ENCODE peak calls at places on chromosomes 4 and X, in seven cellular contexts. One of them, this sample, is unnamed.

GRCh38 chr4:140839396-140839795 is 83.2 kb upstream of the TBC1D9 start:
- DNase-seq in activated CD8-positive, alpha-beta memory T cell treated with anti-CD3 and anti-CD28 coated beads for 24 hours: no peak
- DNase-seq in NCI-H187 treated with DMSO at 0.1 percent for 48 hours: no peak
- DNase-seq in amniotic stem cell: no peak
- DNase-seq in Caki2: no peak
- DNase-seq in left cardiac atrium: no peak
- DNase-seq in HT1080: no peak
- DNase-seq in this sample: no peak

GRCh38 chrX:139213241-139213709 is 317.3 kb upstream of the F9 start:
- DNase-seq in Caki2: no peak
- DNase-seq in left cardiac atrium: no peak
- DNase-seq in amniotic stem cell: no peak
- DNase-seq in NCI-H187 treated with DMSO at 0.1 percent for 48 hours: no peak
- DNase-seq in HT1080: peak
- DNase-seq in activated CD8-positive, alpha-beta memory T cell treated with anti-CD3 and anti-CD28 coated beads for 24 hours: no peak
- DNase-seq in this sample: no peak

GRCh38 chr4:177008071-177008835 is 215.5 kb upstream of the VEGFC start:
- DNase-seq in Caki2: no peak
- DNase-seq in amniotic stem cell: peak
- DNase-seq in HT1080: peak
- DNase-seq in activated CD8-positive, alpha-beta memory T cell treated with anti-CD3 and anti-CD28 coated beads for 24 hours: no peak
- DNase-seq in left cardiac atrium: no peak
- DNase-seq in NCI-H187 treated with DMSO at 0.1 percent for 48 hours: no peak
- DNase-seq in this sample: no peak

GRCh38 chr4:26235500-26235899 is 85.3 kb upstream of the RBPJ start:
- DNase-seq in activated CD8-positive, alpha-beta memory T cell treated with anti-CD3 and anti-CD28 coated beads for 24 hours: no peak
- DNase-seq in Caki2: no peak
- DNase-seq in HT1080: peak
- DNase-seq in left cardiac atrium: peak
- DNase-seq in NCI-H187 treated with DMSO at 0.1 percent for 48 hours: no peak
- DNase-seq in amniotic stem cell: peak
- DNase-seq in this sample: no peak

GRCh38 chrX:115622534-115622933 is 61.6 kb downstream of the PLS3 start:
- DNase-seq in HT1080: no peak
- DNase-seq in amniotic stem cell: no peak
- DNase-seq in NCI-H187 treated with DMSO at 0.1 percent for 48 hours: no peak
- DNase-seq in Caki2: no peak
- DNase-seq in activated CD8-positive, alpha-beta memory T cell treated with anti-CD3 and anti-CD28 coated beads for 24 hours: no peak
- DNase-seq in left cardiac atrium: no peak
- DNase-seq in this sample: no peak

GRCh38 chrX:131405497-131405896 is 116.4 kb upstream of the IGSF1 start:
- DNase-seq in HT1080: no peak
- DNase-seq in NCI-H187 treated with DMSO at 0.1 percent for 48 hours: no peak
- DNase-seq in left cardiac atrium: no peak
- DNase-seq in amniotic stem cell: no peak
- DNase-seq in Caki2: no peak
- DNase-seq in activated CD8-positive, alpha-beta memory T cell treated with anti-CD3 and anti-CD28 coated beads for 24 hours: no peak
- DNase-seq in this sample: no peak

GRCh38 chr4:107213880-107214279 is 177.8 kb upstream of the DKK2 start:
- DNase-seq in amniotic stem cell: no peak
- DNase-seq in NCI-H187 treated with DMSO at 0.1 percent for 48 hours: no peak
- DNase-seq in HT1080: no peak
- DNase-seq in activated CD8-positive, alpha-beta memory T cell treated with anti-CD3 and anti-CD28 coated beads for 24 hours: no peak
- DNase-seq in Caki2: no peak
- DNase-seq in left cardiac atrium: no peak
- DNase-seq in this sample: no peak

GRCh38 chr4:15106417-15106816 is 104.1 kb downstream of the CPEB2 start:
- DNase-seq in HT1080: peak
- DNase-seq in activated CD8-positive, alpha-beta memory T cell treated with anti-CD3 and anti-CD28 coated beads for 24 hours: no peak
- DNase-seq in Caki2: peak
- DNase-seq in NCI-H187 treated with DMSO at 0.1 percent for 48 hours: no peak
- DNase-seq in left cardiac atrium: no peak
- DNase-seq in amniotic stem cell: no peak
- DNase-seq in this sample: no peak

GRCh38 chr4:156779774-156780173 is 191.8 kb downstream of the PDGFC start:
- DNase-seq in amniotic stem cell: no peak
- DNase-seq in activated CD8-positive, alpha-beta memory T cell treated with anti-CD3 and anti-CD28 coated beads for 24 hours: no peak
- DNase-seq in Caki2: peak
- DNase-seq in HT1080: peak
- DNase-seq in left cardiac atrium: no peak
- DNase-seq in NCI-H187 treated with DMSO at 0.1 percent for 48 hours: no peak
- DNase-seq in this sample: no peak

GRCh38 chrX:45172890-45173289 is 27.8 kb downstream of the DIPK2B start:
- DNase-seq in HT1080: peak
- DNase-seq in NCI-H187 treated with DMSO at 0.1 percent for 48 hours: no peak
- DNase-seq in Caki2: peak
- DNase-seq in amniotic stem cell: no peak
- DNase-seq in activated CD8-positive, alpha-beta memory T cell treated with anti-CD3 and anti-CD28 coated beads for 24 hours: no peak
- DNase-seq in left cardiac atrium: no peak
- DNase-seq in this sample: no peak

GRCh38 chr4:138887741-138888140 is 127.8 kb upstream of the NOCT start:
- DNase-seq in activated CD8-positive, alpha-beta memory T cell treated with anti-CD3 and anti-CD28 coated beads for 24 hours: no peak
- DNase-seq in NCI-H187 treated with DMSO at 0.1 percent for 48 hours: no peak
- DNase-seq in Caki2: no peak
- DNase-seq in amniotic stem cell: no peak
- DNase-seq in left cardiac atrium: no peak
- DNase-seq in HT1080: no peak
- DNase-seq in this sample: no peak

GRCh38 chr4:143185253-143186107 is 763 bp downstream of the USP38 start:
- DNase-seq in HT1080: no peak
- DNase-seq in NCI-H187 treated with DMSO at 0.1 percent for 48 hours: no peak
- DNase-seq in Caki2: no peak
- DNase-seq in left cardiac atrium: no peak
- DNase-seq in activated CD8-positive, alpha-beta memory T cell treated with anti-CD3 and anti-CD28 coated beads for 24 hours: no peak
- DNase-seq in amniotic stem cell: no peak
- DNase-seq in this sample: peak

GRCh38 chrX:47581731-47582647 is at the start of gene TIMP1:
- DNase-seq in amniotic stem cell: peak
- DNase-seq in left cardiac atrium: peak
- DNase-seq in Caki2: peak
- DNase-seq in HT1080: peak
- DNase-seq in NCI-H187 treated with DMSO at 0.1 percent for 48 hours: no peak
- DNase-seq in activated CD8-positive, alpha-beta memory T cell treated with anti-CD3 and anti-CD28 coated beads for 24 hours: peak
- DNase-seq in this sample: peak

GRCh38 chr4:55358668-55359067 is 12.6 kb downstream of the SRD5A3 start:
- DNase-seq in left cardiac atrium: no peak
- DNase-seq in HT1080: peak
- DNase-seq in Caki2: peak
- DNase-seq in NCI-H187 treated with DMSO at 0.1 percent for 48 hours: no peak
- DNase-seq in activated CD8-positive, alpha-beta memory T cell treated with anti-CD3 and anti-CD28 coated beads for 24 hours: no peak
- DNase-seq in amniotic stem cell: peak
- DNase-seq in this sample: no peak

GRCh38 chr4:145819246-145820181 is 119.1 kb downstream of the ZNF827 start:
- DNase-seq in activated CD8-positive, alpha-beta memory T cell treated with anti-CD3 and anti-CD28 coated beads for 24 hours: no peak
- DNase-seq in Caki2: no peak
- DNase-seq in left cardiac atrium: no peak
- DNase-seq in HT1080: no peak
- DNase-seq in amniotic stem cell: no peak
- DNase-seq in NCI-H187 treated with DMSO at 0.1 percent for 48 hours: no peak
- DNase-seq in this sample: no peak

GRCh38 chr4:7795983-7796382 is 143.7 kb downstream of the AFAP1 start:
- DNase-seq in NCI-H187 treated with DMSO at 0.1 percent for 48 hours: no peak
- DNase-seq in activated CD8-positive, alpha-beta memory T cell treated with anti-CD3 and anti-CD28 coated beads for 24 hours: no peak
- DNase-seq in left cardiac atrium: no peak
- DNase-seq in HT1080: no peak
- DNase-seq in amniotic stem cell: no peak
- DNase-seq in Caki2: no peak
- DNase-seq in this sample: no peak

GRCh38 chr4:102599887-102600286 is 98.7 kb downstream of the NFKB1 start:
- DNase-seq in activated CD8-positive, alpha-beta memory T cell treated with anti-CD3 and anti-CD28 coated beads for 24 hours: no peak
- DNase-seq in HT1080: no peak
- DNase-seq in left cardiac atrium: no peak
- DNase-seq in Caki2: no peak
- DNase-seq in amniotic stem cell: no peak
- DNase-seq in NCI-H187 treated with DMSO at 0.1 percent for 48 hours: no peak
- DNase-seq in this sample: no peak

GRCh38 chrX:134717698-134718328 is 59.5 kb upstream of the PLAC1 start:
- DNase-seq in left cardiac atrium: no peak
- DNase-seq in amniotic stem cell: no peak
- DNase-seq in HT1080: no peak
- DNase-seq in Caki2: no peak
- DNase-seq in activated CD8-positive, alpha-beta memory T cell treated with anti-CD3 and anti-CD28 coated beads for 24 hours: no peak
- DNase-seq in NCI-H187 treated with DMSO at 0.1 percent for 48 hours: no peak
- DNase-seq in this sample: no peak

GRCh38 chr4:1746265-1746691 is 25.0 kb downstream of the TACC3 start:
- DNase-seq in NCI-H187 treated with DMSO at 0.1 percent for 48 hours: no peak
- DNase-seq in activated CD8-positive, alpha-beta memory T cell treated with anti-CD3 and anti-CD28 coated beads for 24 hours: peak
- DNase-seq in left cardiac atrium: peak
- DNase-seq in HT1080: peak
- DNase-seq in Caki2: no peak
- DNase-seq in amniotic stem cell: no peak
- DNase-seq in this sample: peak

GRCh38 chr4:155582971-155583437 is 83.6 kb upstream of the GUCY1A1 start:
- DNase-seq in amniotic stem cell: no peak
- DNase-seq in HT1080: peak
- DNase-seq in Caki2: peak
- DNase-seq in NCI-H187 treated with DMSO at 0.1 percent for 48 hours: no peak
- DNase-seq in activated CD8-positive, alpha-beta memory T cell treated with anti-CD3 and anti-CD28 coated beads for 24 hours: no peak
- DNase-seq in left cardiac atrium: no peak
- DNase-seq in this sample: no peak

GRCh38 chr4:112145326-112145819 is at the start of gene FAM241A:
- DNase-seq in HT1080: peak
- DNase-seq in Caki2: peak
- DNase-seq in NCI-H187 treated with DMSO at 0.1 percent for 48 hours: no peak
- DNase-seq in left cardiac atrium: peak
- DNase-seq in activated CD8-positive, alpha-beta memory T cell treated with anti-CD3 and anti-CD28 coated beads for 24 hours: peak
- DNase-seq in amniotic stem cell: peak
- DNase-seq in this sample: peak

GRCh38 chrX:84737471-84737871 is 235.2 kb upstream of the HDX start:
- DNase-seq in activated CD8-positive, alpha-beta memory T cell treated with anti-CD3 and anti-CD28 coated beads for 24 hours: no peak
- DNase-seq in HT1080: no peak
- DNase-seq in amniotic stem cell: no peak
- DNase-seq in Caki2: no peak
- DNase-seq in left cardiac atrium: no peak
- DNase-seq in NCI-H187 treated with DMSO at 0.1 percent for 48 hours: no peak
- DNase-seq in this sample: peak

GRCh38 chr4:6362896-6363295 is 93.2 kb downstream of the WFS1 start:
- DNase-seq in activated CD8-positive, alpha-beta memory T cell treated with anti-CD3 and anti-CD28 coated beads for 24 hours: no peak
- DNase-seq in amniotic stem cell: no peak
- DNase-seq in left cardiac atrium: peak
- DNase-seq in NCI-H187 treated with DMSO at 0.1 percent for 48 hours: no peak
- DNase-seq in HT1080: no peak
- DNase-seq in Caki2: no peak
- DNase-seq in this sample: no peak

GRCh38 chr4:4801013-4801412 is 58.5 kb upstream of the MSX1 start:
- DNase-seq in HT1080: peak
- DNase-seq in left cardiac atrium: no peak
- DNase-seq in NCI-H187 treated with DMSO at 0.1 percent for 48 hours: no peak
- DNase-seq in Caki2: no peak
- DNase-seq in amniotic stem cell: no peak
- DNase-seq in activated CD8-positive, alpha-beta memory T cell treated with anti-CD3 and anti-CD28 coated beads for 24 hours: no peak
- DNase-seq in this sample: no peak

GRCh38 chr4:6716018-6716911 is at the start of gene BLOC1S4:
- DNase-seq in activated CD8-positive, alpha-beta memory T cell treated with anti-CD3 and anti-CD28 coated beads for 24 hours: peak
- DNase-seq in left cardiac atrium: peak
- DNase-seq in amniotic stem cell: peak
- DNase-seq in HT1080: peak
- DNase-seq in Caki2: peak
- DNase-seq in NCI-H187 treated with DMSO at 0.1 percent for 48 hours: peak
- DNase-seq in this sample: peak

GRCh38 chr4:190020790-190021717 is 6.0 kb downstream of the FRG2 start:
- DNase-seq in activated CD8-positive, alpha-beta memory T cell treated with anti-CD3 and anti-CD28 coated beads for 24 hours: peak
- DNase-seq in NCI-H187 treated with DMSO at 0.1 percent for 48 hours: no peak
- DNase-seq in left cardiac atrium: peak
- DNase-seq in amniotic stem cell: no peak
- DNase-seq in HT1080: peak
- DNase-seq in Caki2: peak
- DNase-seq in this sample: no peak

GRCh38 chr4:101693842-101694398 is 96.6 kb upstream of the BANK1 start:
- DNase-seq in HT1080: no peak
- DNase-seq in NCI-H187 treated with DMSO at 0.1 percent for 48 hours: no peak
- DNase-seq in left cardiac atrium: no peak
- DNase-seq in Caki2: peak
- DNase-seq in activated CD8-positive, alpha-beta memory T cell treated with anti-CD3 and anti-CD28 coated beads for 24 hours: no peak
- DNase-seq in amniotic stem cell: no peak
- DNase-seq in this sample: no peak

GRCh38 chr4:145167884-145168283 is 12.5 kb downstream of the OTUD4 start:
- DNase-seq in left cardiac atrium: no peak
- DNase-seq in amniotic stem cell: no peak
- DNase-seq in HT1080: no peak
- DNase-seq in activated CD8-positive, alpha-beta memory T cell treated with anti-CD3 and anti-CD28 coated beads for 24 hours: no peak
- DNase-seq in NCI-H187 treated with DMSO at 0.1 percent for 48 hours: no peak
- DNase-seq in Caki2: no peak
- DNase-seq in this sample: no peak

GRCh38 chr4:2790583-2791517 is 2.0 kb upstream of the SH3BP2 start:
- DNase-seq in activated CD8-positive, alpha-beta memory T cell treated with anti-CD3 and anti-CD28 coated beads for 24 hours: no peak
- DNase-seq in HT1080: no peak
- DNase-seq in NCI-H187 treated with DMSO at 0.1 percent for 48 hours: no peak
- DNase-seq in Caki2: no peak
- DNase-seq in left cardiac atrium: peak
- DNase-seq in amniotic stem cell: no peak
- DNase-seq in this sample: peak

GRCh38 chr4:55906999-55907398 is 41.7 kb upstream of the CEP135 start:
- DNase-seq in Caki2: no peak
- DNase-seq in amniotic stem cell: no peak
- DNase-seq in HT1080: peak
- DNase-seq in NCI-H187 treated with DMSO at 0.1 percent for 48 hours: no peak
- DNase-seq in left cardiac atrium: no peak
- DNase-seq in activated CD8-positive, alpha-beta memory T cell treated with anti-CD3 and anti-CD28 coated beads for 24 hours: no peak
- DNase-seq in this sample: no peak

GRCh38 chrX:87517571-87518141 is at the start of gene KLHL4:
- DNase-seq in amniotic stem cell: no peak
- DNase-seq in Caki2: peak
- DNase-seq in NCI-H187 treated with DMSO at 0.1 percent for 48 hours: no peak
- DNase-seq in left cardiac atrium: no peak
- DNase-seq in HT1080: peak
- DNase-seq in activated CD8-positive, alpha-beta memory T cell treated with anti-CD3 and anti-CD28 coated beads for 24 hours: no peak
- DNase-seq in this sample: peak

GRCh38 chr4:72665376-72665978 is 96.5 kb upstream of the ADAMTS3 start:
- DNase-seq in left cardiac atrium: no peak
- DNase-seq in Caki2: no peak
- DNase-seq in NCI-H187 treated with DMSO at 0.1 percent for 48 hours: no peak
- DNase-seq in activated CD8-positive, alpha-beta memory T cell treated with anti-CD3 and anti-CD28 coated beads for 24 hours: no peak
- DNase-seq in amniotic stem cell: no peak
- DNase-seq in HT1080: no peak
- DNase-seq in this sample: no peak

GRCh38 chrX:66914082-66914481 is 275.2 kb upstream of the EDA2R start:
- DNase-seq in Caki2: no peak
- DNase-seq in activated CD8-positive, alpha-beta memory T cell treated with anti-CD3 and anti-CD28 coated beads for 24 hours: no peak
- DNase-seq in left cardiac atrium: no peak
- DNase-seq in amniotic stem cell: no peak
- DNase-seq in HT1080: peak
- DNase-seq in NCI-H187 treated with DMSO at 0.1 percent for 48 hours: no peak
- DNase-seq in this sample: no peak

GRCh38 chr4:48296330-48296729 is 26.7 kb upstream of the TEC start:
- DNase-seq in activated CD8-positive, alpha-beta memory T cell treated with anti-CD3 and anti-CD28 coated beads for 24 hours: no peak
- DNase-seq in left cardiac atrium: no peak
- DNase-seq in HT1080: no peak
- DNase-seq in Caki2: no peak
- DNase-seq in NCI-H187 treated with DMSO at 0.1 percent for 48 hours: no peak
- DNase-seq in amniotic stem cell: no peak
- DNase-seq in this sample: no peak

GRCh38 chrX:139738581-139738980 is 30.6 kb upstream of the MCF2 start:
- DNase-seq in amniotic stem cell: no peak
- DNase-seq in HT1080: peak
- DNase-seq in left cardiac atrium: no peak
- DNase-seq in Caki2: no peak
- DNase-seq in NCI-H187 treated with DMSO at 0.1 percent for 48 hours: no peak
- DNase-seq in activated CD8-positive, alpha-beta memory T cell treated with anti-CD3 and anti-CD28 coated beads for 24 hours: no peak
- DNase-seq in this sample: no peak

GRCh38 chr4:14650127-14650526 is 352.2 kb upstream of the CPEB2 start:
- DNase-seq in Caki2: no peak
- DNase-seq in NCI-H187 treated with DMSO at 0.1 percent for 48 hours: no peak
- DNase-seq in left cardiac atrium: no peak
- DNase-seq in amniotic stem cell: no peak
- DNase-seq in HT1080: no peak
- DNase-seq in activated CD8-positive, alpha-beta memory T cell treated with anti-CD3 and anti-CD28 coated beads for 24 hours: no peak
- DNase-seq in this sample: no peak

GRCh38 chr4:2615821-2616220 is 79.4 kb downstream of the FAM193A start:
- DNase-seq in left cardiac atrium: no peak
- DNase-seq in HT1080: no peak
- DNase-seq in activated CD8-positive, alpha-beta memory T cell treated with anti-CD3 and anti-CD28 coated beads for 24 hours: no peak
- DNase-seq in amniotic stem cell: no peak
- DNase-seq in NCI-H187 treated with DMSO at 0.1 percent for 48 hours: no peak
- DNase-seq in Caki2: no peak
- DNase-seq in this sample: peak

GRCh38 chr4:58138786-58139185 is 1028.6 kb upstream of the IGFBP7 start:
- DNase-seq in HT1080: no peak
- DNase-seq in activated CD8-positive, alpha-beta memory T cell treated with anti-CD3 and anti-CD28 coated beads for 24 hours: no peak
- DNase-seq in Caki2: no peak
- DNase-seq in left cardiac atrium: no peak
- DNase-seq in NCI-H187 treated with DMSO at 0.1 percent for 48 hours: no peak
- DNase-seq in amniotic stem cell: no peak
- DNase-seq in this sample: no peak

This sample was measured in ovary.